ENCODE peak calls at places on chromosomes 13 and 19, in four cellular contexts. E, N, U and S are unnamed samples.

GRCh38 chr13:102317593-102317992 is 84.3 kb downstream of the FGF14 start:
- DNase-seq in E (no peak), N (no peak), U (no peak), S (no peak)

GRCh38 chr19:15288146-15288963 is 44.0 kb downstream of the BRD4 start:
- DNase-seq in E (peak), N (no peak), U (peak), S (peak)

GRCh38 chr19:53132231-53132991 is at the start of gene ZNF415:
- DNase-seq in E (peak), N (peak), U (peak), S (peak)

GRCh38 chr13:85266771-85267170 is 532.4 kb downstream of the SLITRK6 start:
- DNase-seq in E (no peak), N (peak), U (no peak), S (no peak)

GRCh38 chr13:43411211-43411610 is 375.6 kb downstream of the ENOX1 start:
- DNase-seq in E (no peak), N (no peak), U (no peak), S (no peak)

GRCh38 chr13:75581874-75582640 is 32.5 kb downstream of the UCHL3 start:
- DNase-seq in E (no peak), N (no peak), U (no peak), S (no peak)

GRCh38 chr13:25862156-25862555 is 189.7 kb downstream of the SHISA2 start:
- DNase-seq in E (no peak), N (no peak), U (no peak), S (no peak)

GRCh38 chr13:100464006-100464405 is 124.6 kb downstream of the GGACT start:
- DNase-seq in E (no peak), N (no peak), U (no peak), S (peak)

GRCh38 chr13:110421696-110422395 is 114.8 kb downstream of the COL4A2 start:
- DNase-seq in E (no peak), N (no peak), U (no peak), S (no peak)

DNA sequence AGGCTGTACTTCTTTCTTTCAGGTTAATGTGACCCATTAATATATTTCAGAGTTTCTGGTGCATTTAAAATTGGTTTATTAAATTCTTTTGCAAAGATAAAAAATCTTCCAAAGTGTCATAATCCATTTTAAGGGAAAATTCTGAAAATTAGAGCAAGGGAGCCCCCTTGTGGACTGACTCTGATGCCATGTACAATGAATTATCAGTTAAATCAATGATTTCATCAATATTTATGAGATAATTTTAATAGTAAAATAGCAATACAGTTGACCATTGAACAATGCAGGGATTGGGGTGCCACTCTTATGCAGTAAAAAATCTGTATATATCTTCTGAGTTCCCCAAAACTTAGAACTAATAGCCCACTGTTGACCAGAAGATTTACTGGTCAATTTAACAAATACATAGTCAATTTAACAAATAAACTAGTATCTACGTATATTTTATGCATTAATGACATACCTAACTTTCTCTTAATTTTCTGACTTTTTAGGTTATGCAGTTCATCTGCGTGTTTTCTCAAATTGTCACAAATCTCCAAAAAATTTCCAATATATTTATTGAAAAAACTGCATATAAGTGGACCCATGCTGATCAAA is 479.1 kb upstream of the MIR17HG start:
- DNase-seq in E (no peak), N (peak), U (no peak), S (peak)
- TF ChIP-seq CTCF in E (no peak), N (peak), U (peak), S (peak)

GRCh38 chr19:6744381-6745288 is 5.2 kb downstream of the TRIP10 start:
- DNase-seq in E (no peak), N (no peak), U (peak), S (peak)
- TF ChIP-seq POLR2AphosphoS5 in E (peak), N (no peak), U (peak), S (peak)

GRCh38 chr19:29875931-29876330 is 64.1 kb downstream of the CCNE1 start:
- DNase-seq in E (peak), N (no peak), U (no peak), S (no peak)

GRCh38 chr19:29872224-29872731 is 60.5 kb downstream of the CCNE1 start:
- DNase-seq in E (peak), N (peak), U (peak), S (no peak)

GRCh38 chr19:29876414-29876813 is 64.6 kb downstream of the CCNE1 start:
- DNase-seq in E (peak), N (no peak), U (no peak), S (no peak)

GRCh38 chr19:29873024-29873800 is 61.4 kb downstream of the CCNE1 start:
- DNase-seq in E (peak), N (peak), U (peak), S (no peak)

GRCh38 chr19:29873801-29874575 is 62.2 kb downstream of the CCNE1 start:
- DNase-seq in E (peak), N (no peak), U (no peak), S (no peak)
- TF ChIP-seq CTCF in E (peak), N (no peak), U (peak), S (no peak)

DNA sequence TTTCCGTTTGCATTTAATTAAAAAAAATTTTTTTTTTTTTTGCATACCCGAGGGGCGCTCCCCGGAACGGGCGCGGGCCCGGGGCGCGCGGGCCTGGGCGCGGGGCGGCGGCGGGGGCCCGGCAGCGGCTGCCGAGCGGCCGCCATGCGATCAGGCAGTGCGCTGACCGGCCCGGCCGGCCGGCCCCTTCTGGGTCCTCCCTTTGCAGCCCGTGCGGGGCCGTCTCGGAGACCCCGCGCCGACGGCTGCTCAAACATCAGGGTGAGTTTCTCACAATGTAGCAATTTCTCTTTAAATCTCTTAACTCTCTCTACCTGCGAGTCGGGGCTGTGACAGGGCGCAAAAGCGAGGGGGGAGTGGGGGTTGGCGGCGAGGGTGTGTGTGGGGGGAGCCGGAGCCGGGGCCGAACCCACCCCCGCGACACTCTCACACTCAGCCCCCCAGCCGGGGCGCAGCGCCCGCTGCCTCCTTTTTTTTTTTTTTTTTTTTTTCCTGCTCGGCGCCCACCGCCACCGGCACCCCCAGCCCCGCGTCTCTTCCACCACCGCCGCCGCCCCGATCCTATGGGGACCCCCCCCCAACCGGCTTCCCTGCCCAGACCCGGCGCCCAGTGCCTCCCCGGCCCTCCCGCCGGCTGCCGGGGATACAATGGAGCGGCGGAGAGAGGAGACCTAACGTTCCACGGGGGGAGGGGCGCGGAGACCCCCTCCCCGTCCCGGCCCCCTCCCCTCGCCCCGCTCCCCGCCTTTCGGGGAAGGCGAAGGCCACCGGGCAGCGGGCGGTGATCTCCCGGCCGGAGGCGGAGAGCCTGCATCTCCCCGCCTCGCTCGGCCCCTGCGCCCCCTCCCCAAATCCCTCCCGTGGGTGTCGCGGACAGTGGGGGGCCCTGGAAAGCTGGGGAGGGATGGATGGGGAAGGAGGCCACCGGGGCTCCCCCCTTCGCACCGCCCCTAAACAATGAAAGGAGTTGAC is at the start of gene BICRA:
- DNase-seq in E (peak), N (peak), U (peak), S (peak)
- TF ChIP-seq POLR2AphosphoS5 in E (no peak), N (no peak), U (peak), S (no peak)

GRCh38 chr19:989381-990081 is 5.4 kb downstream of the WDR18 start:
- DNase-seq in E (no peak), N (no peak), U (no peak), S (no peak)
- TF ChIP-seq CTCF in E (no peak), N (peak), U (no peak), S (no peak)

GRCh38 chr19:2270157-2270571 is 11.8 kb downstream of the PEAK3 start:
- DNase-seq in E (peak), N (no peak), U (peak), S (no peak)

GRCh38 chr19:2269244-2270156 is 12.5 kb downstream of the PEAK3 start:
- DNase-seq in E (peak), N (peak), U (peak), S (peak)

GRCh38 chr19:2268861-2269243 is 12.6 kb upstream of the JSRP1 start:
- DNase-seq in E (no peak), N (no peak), U (no peak), S (no peak)

GRCh38 chr19:2268480-2268830 is 12.2 kb upstream of the JSRP1 start:
- DNase-seq in E (no peak), N (no peak), U (no peak), S (no peak)

GRCh38 chr19:2266183-2266993 is 10.2 kb upstream of the JSRP1 start:
- DNase-seq in E (peak), N (no peak), U (peak), S (peak)
- TF ChIP-seq POLR2AphosphoS5 in E (peak), N (no peak), U (peak), S (peak)

GRCh38 chr13:19984430-19985218 is 26.1 kb downstream of the ZMYM2 start:
- DNase-seq in E (no peak), N (peak), U (no peak), S (peak)
- TF ChIP-seq CTCF in E (peak), N (peak), U (peak), S (peak)